ENCODE peak calls at places on chromosomes 7 and 10, in nine cellular contexts. D is colonic mucosa, J is SK-N-SH, R is fibroblast of pulmonary artery, I is PC-9, O is tibial nerve, N is left ventricle myocardium inferior, T is psoas muscle, Z is fibroblast of lung. X is an unnamed sample.

GRCh38 chr7:94394399-94395140 is at the start of gene COL1A2:
- DNase-seq in R (peak; percentile 98), N (peak; percentile 81), O (peak; percentile 75), I (no peak), J (peak; percentile 30), T (peak; percentile 82), D (peak; percentile 52), Z (peak; percentile 98), X (peak; percentile 99)

GRCh38 chr10:47255033-47255813 is 44.8 kb upstream of the GDF10 start:
- DNase-seq in I (no peak), R (no peak), Z (no peak), J (no peak), D (no peak), T (no peak), N (no peak), O (no peak), X (no peak)

GRCh38 chr10:84076540-84077195 is 62.6 kb upstream of the GHITM start:
- DNase-seq in T (no peak), I (no peak), N (no peak), D (no peak), R (peak; percentile 53), O (no peak), J (no peak), Z (no peak), X (no peak)

GRCh38 chr10:70604106-70604505 is 1.6 kb upstream of the PRF1 start:
- DNase-seq in R (no peak), I (no peak), D (no peak), T (no peak), O (no peak), J (no peak), Z (no peak), N (no peak), X (no peak)

GRCh38 chr10:51733061-51733460 is 33.7 kb upstream of the CSTF2T start:
- DNase-seq in Z (peak; percentile 13), O (no peak), N (no peak), J (no peak), I (no peak), T (no peak), D (no peak), R (peak; percentile 37), X (no peak)

GRCh38 chr10:119253433-119254174 is 46.2 kb downstream of the GRK5 start:
- DNase-seq in R (peak; percentile 92), J (peak; percentile 44), O (peak; percentile 79), Z (peak; percentile 97), T (peak; percentile 79), N (peak; percentile 75), D (peak; percentile 40), I (peak; percentile 73), X (peak; percentile 85)

GRCh38 chr7:54541941-54542618 is at the start of gene VSTM2A:
- DNase-seq in J (peak; percentile 87), R (no peak), I (no peak), N (no peak), D (no peak), T (no peak), Z (no peak), O (no peak), X (no peak)

GRCh38 chr7:106452031-106452851 is 167.5 kb upstream of the NAMPT start:
- DNase-seq in T (no peak), J (no peak), N (no peak), D (no peak), I (no peak), R (no peak), O (no peak), Z (no peak), X (no peak)

GRCh38 chr10:79137826-79138225 is 69.1 kb downstream of the ZMIZ1 start:
- DNase-seq in I (no peak), N (peak; percentile 57), D (no peak), Z (peak; percentile 57), O (no peak), R (no peak), J (no peak), T (peak; percentile 65), X (no peak)

DNA sequence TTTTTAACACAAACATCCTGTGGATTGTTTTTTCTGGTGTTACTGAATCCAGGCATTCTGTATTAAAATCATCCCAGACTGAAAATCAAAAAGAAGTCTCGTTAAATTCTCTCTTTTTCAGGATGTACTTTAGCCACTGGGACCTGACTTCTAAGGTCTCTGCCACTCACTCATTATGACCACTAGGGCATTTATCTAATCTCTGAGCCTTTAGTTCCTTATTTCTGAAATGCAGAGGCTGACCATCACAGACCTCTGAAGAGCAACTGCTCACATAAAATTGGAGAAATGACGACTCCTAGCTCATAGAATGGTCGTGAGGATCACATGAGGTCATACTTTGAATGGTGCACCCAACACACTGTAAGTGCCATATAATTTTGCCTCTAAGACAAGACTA is 63.2 kb downstream of the KCNMA1 start:
- DNase-seq in O (no peak), D (no peak), I (no peak), N (no peak), Z (no peak), R (no peak), T (no peak), J (no peak), X (no peak)
- TF ChIP-seq CTCF in O (no peak), D (no peak), I (peak; percentile 25), N (no peak), Z (no peak), R (no peak), T (no peak), J (peak; percentile 40), X (no peak)

GRCh38 chr10:86953747-86954680 is 3.4 kb downstream of the MMRN2 start:
- DNase-seq in I (no peak), R (peak; percentile 73), N (peak; percentile 77), J (no peak), D (no peak), Z (peak; percentile 76), O (peak; percentile 60), T (peak; percentile 61), X (no peak)
- H3K4me3 ChIP-seq in I (no peak overlapping the region), R (no peak overlapping the region), N (peak overlapping the region; percentile 68), J (no peak overlapping the region), D (no peak overlapping the region), Z (no peak overlapping the region), O (no peak overlapping the region), T (peak overlapping the region; percentile 59), X (no peak overlapping the region)

GRCh38 chr10:30186371-30186875 is 127.0 kb upstream of the JCAD start:
- DNase-seq in N (no peak), J (no peak), Z (no peak), D (no peak), R (no peak), I (peak; percentile 61), T (no peak), O (no peak), X (no peak)
- TF ChIP-seq CTCF in N (peak; percentile 43), J (peak; percentile 52), Z (peak; percentile 22), D (no peak), R (peak; percentile 22), I (no peak), T (no peak), O (no peak), X (peak; percentile 50)

GRCh38 chr7:18082169-18082568 is 54.5 kb upstream of the PRPS1L1 start:
- DNase-seq in T (no peak), N (no peak), D (no peak), Z (no peak), R (no peak), O (no peak), J (no peak), I (no peak), X (no peak)

GRCh38 chr7:18087031-18087686 is 59.5 kb upstream of the PRPS1L1 start:
- DNase-seq in T (no peak), Z (no peak), I (no peak), J (no peak), R (peak; percentile 15), O (no peak), D (no peak), N (peak; percentile 15), X (no peak)

GRCh38 chr7:18087687-18088078 is 60.0 kb upstream of the PRPS1L1 start:
- DNase-seq in J (peak; percentile 39), R (no peak), N (no peak), I (no peak), D (no peak), Z (no peak), T (no peak), O (no peak), X (no peak)

GRCh38 chr7:18081617-18082016 is 54.0 kb upstream of the PRPS1L1 start:
- DNase-seq in D (no peak), R (no peak), N (no peak), J (no peak), I (no peak), T (no peak), O (no peak), Z (no peak), X (no peak)

DNA sequence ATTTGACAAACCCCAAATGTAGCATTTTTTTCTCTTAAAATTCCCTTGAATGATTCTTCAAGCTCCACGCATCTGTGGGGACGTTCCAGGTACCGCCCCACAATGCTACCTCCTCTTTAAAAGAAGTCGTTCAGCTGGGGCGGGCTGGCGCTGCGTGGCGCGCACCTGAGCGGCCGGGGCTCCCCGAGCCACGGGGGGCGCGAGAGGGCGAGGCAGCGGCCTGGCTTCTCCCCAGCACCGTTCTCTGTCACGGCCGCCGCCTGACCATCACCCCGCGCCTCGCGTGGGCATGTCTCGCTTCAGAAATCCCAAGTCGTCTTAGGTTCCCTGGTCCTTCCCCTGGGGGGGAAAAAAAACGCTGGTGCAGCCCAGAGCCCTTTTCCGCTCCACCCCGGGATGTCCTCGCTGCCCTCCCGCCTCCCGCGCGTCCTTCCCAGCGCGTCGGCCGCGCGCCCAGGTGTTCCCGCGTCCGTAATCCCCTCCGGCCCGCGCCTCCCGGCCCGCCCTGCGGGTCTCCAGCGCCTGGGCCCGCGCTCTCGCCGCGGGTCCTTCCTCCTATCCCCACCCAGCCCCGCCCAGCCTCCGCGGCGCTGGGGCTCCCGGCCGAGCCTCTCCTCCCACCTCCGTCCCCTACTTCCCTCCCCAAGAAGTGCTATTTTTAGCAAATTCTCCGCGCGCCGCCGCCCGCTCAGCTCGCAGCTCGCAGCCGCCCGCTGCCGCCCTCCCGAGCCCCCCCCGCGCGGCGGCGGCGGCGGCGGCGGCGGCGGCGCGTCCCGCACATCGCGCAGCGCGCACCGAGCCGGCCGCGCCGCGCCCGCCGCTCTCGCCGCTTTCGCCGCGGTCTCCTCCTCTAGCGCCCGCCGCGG is 58.8 kb upstream of the PRPS1L1 start:
- DNase-seq in J (peak; percentile 59), R (peak; percentile 13), T (peak; percentile 29), D (no peak), N (peak; percentile 43), Z (no peak), O (no peak), I (peak; percentile 35), X (no peak)
- H3K4me3 ChIP-seq in J (peak overlapping the region; percentile 51), R (peak overlapping the region; percentile 64), T (peak overlapping the region; percentile 76), D (peak overlapping the region; percentile 58), N (peak overlapping the region; percentile 85), Z (peak overlapping the region; percentile 62), O (peak overlapping the region; percentile 59), I (peak overlapping the region; percentile 79), X (peak overlapping the region; percentile 53)

X was measured in AG09309.